ENCODE peak calls at places on chromosomes 13 and 19, in five cellular contexts. B is PC-3, U is astrocyte, D is GM23248, N is neural progenitor cell. O is an unnamed sample. For H3K4me1, the result is how much of the 10 kb centered on the place peaks cover.

GRCh38 chr13:60514891-60515290 is 117.9 kb downstream of the TDRD3 start:
- DNase-seq in B (no peak), U (no peak), D (no peak), N (no peak), O (no peak)

GRCh38 chr19:57934820-57935665 is at the start of gene ZNF418:
- DNase-seq in B (no peak), U (peak), D (peak), N (peak), O (no peak)

GRCh38 chr19:39802958-39803357 is 24.3 kb downstream of the LEUTX start:
- DNase-seq in B (no peak), U (no peak), D (no peak), N (peak), O (no peak)

GRCh38 chr13:73365681-73366080 is 306.9 kb downstream of the KLF5 start:
- DNase-seq in B (peak), U (no peak), D (no peak), N (no peak), O (no peak)

GRCh38 chr19:30163663-30164062 is 208.5 kb upstream of the ZNF536 start:
- DNase-seq in B (no peak), U (no peak), D (no peak), N (no peak), O (peak)

GRCh38 chr19:56348289-56348877 is 33.7 kb upstream of the ZSCAN5A start:
- DNase-seq in B (peak), U (no peak), D (peak), N (peak), O (peak)

GRCh38 chr13:22195726-22196125 is 524.9 kb downstream of the FGF9 start:
- DNase-seq in B (no peak), U (no peak), D (no peak), N (no peak), O (no peak)

GRCh38 chr13:112699318-112699918 is 9.6 kb downstream of the ATP11A start:
- DNase-seq in B (no peak), U (no peak), D (no peak), N (no peak), O (no peak)

GRCh38 chr19:11337080-11337479 is 2.4 kb downstream of the RAB3D start:
- DNase-seq in B (no peak), U (no peak), D (no peak), N (no peak), O (no peak)

GRCh38 chr19:3522421-3523360 is 16.3 kb upstream of the TEKTIP1 start:
- DNase-seq in B (no peak), U (no peak), D (no peak), N (no peak), O (no peak)

GRCh38 chr19:10474962-10475451 is 28.1 kb downstream of the KEAP1 start:
- DNase-seq in B (no peak), U (no peak), D (no peak), N (no peak), O (no peak)

GRCh38 chr19:39858541-39858940 is 12.4 kb upstream of the FBL start:
- DNase-seq in B (no peak), U (peak), D (no peak), N (peak), O (no peak)

GRCh38 chr13:94917814-94918213 is 205.5 kb upstream of the SOX21 start:
- DNase-seq in B (peak), U (no peak), D (no peak), N (peak), O (no peak)

GRCh38 chr13:112907916-112908315 is 61.1 kb upstream of the MCF2L start:
- DNase-seq in B (no peak), U (no peak), D (no peak), N (no peak), O (no peak)

GRCh38 chr19:56751078-56751489 is 79.5 kb upstream of the ZNF835 start:
- DNase-seq in B (no peak), U (no peak), D (no peak), N (no peak), O (no peak)

GRCh38 chr19:46412983-46413261 is 442 bp downstream of the CCDC8 start:
- DNase-seq in B (no peak), U (no peak), D (peak), N (no peak), O (no peak)

GRCh38 chr13:50128406-50129048 is 113.3 kb downstream of the KCNRG start:
- DNase-seq in B (no peak), U (no peak), D (no peak), N (peak), O (peak)

GRCh38 chr13:88651531-88651930 is 980.4 kb downstream of the SLITRK5 start:
- DNase-seq in B (no peak), U (no peak), D (no peak), N (no peak), O (no peak)

GRCh38 chr13:44578064-44578394 is 1.9 kb upstream of the TSC22D1 start:
- DNase-seq in B (no peak), U (no peak), D (peak), N (no peak), O (no peak)

DNA sequence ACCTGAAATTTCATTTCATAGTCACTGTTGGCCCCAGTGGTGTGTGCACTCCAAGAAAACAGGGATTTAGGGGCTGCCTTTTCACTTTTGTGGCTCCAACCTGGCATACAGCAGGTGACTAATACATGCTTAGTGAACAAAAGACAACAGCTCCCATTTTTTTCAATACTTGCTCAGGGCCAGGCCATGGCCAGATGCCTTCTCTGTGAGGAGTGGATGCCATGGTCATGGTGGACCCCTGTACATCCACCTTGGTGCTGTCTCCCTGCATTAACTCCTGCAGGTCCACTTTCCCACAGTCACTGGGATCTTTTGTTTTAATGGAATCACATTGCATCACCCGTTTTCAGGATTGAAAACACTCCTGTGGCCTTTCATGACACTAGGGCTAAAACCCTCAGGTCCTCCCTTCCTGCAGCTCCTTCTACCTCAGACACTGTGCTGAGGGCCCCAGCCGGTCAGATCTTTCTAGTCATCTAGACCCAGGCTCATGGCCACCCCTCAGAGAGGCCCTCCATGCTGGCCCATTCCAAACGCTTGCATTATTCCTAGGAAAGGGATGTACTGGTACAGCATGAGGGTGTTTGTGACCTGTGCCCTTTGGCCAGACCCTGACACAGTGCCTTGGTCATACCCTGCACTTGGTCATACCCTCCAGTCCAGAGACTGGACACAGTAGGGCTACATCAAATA is 1.2 kb upstream of the TMEM147 start:
- DNase-seq in B (no peak), U (no peak), D (peak), N (no peak), O (no peak)
- H3K9ac ChIP-seq in B (peak), U (peak), D (peak), N (peak), O (peak)

DNA sequence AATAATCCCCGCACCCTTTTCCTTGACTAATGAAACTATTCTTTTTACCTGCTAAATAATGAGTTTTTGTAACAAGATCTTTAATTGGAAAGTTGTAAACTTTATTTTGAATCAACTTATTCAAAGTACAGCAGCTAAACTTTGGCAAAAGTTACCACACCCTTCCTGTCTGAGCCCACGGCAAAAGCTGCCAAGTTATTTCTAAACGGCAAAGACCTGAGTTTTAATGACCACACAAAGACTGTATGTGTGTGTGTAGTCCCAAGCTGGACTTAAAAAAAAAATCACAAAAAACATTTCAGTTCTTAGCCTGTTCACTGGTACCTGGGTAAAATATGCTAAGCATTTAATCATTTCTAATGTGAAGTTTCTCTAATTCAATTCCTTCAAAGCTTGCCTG is 60.7 kb downstream of the ZAR1L start:
- DNase-seq in B (no peak), U (no peak), D (peak), N (no peak), O (no peak)
- H3K4me3 ChIP-seq in B (peak), U (no peak), D (no peak), N (no peak), O (no peak)

GRCh38 chr13:109608503-109608902 is 177.9 kb downstream of the IRS2 start:
- DNase-seq in B (no peak), U (no peak), D (no peak), N (no peak), O (no peak)

GRCh38 chr13:109604894-109605293 is 181.5 kb downstream of the IRS2 start:
- DNase-seq in B (no peak), U (no peak), D (no peak), N (no peak), O (no peak)

GRCh38 chr13:109608032-109608431 is 178.4 kb downstream of the IRS2 start:
- DNase-seq in B (no peak), U (no peak), D (no peak), N (no peak), O (no peak)

GRCh38 chr13:109605846-109606245 is 180.5 kb downstream of the IRS2 start:
- DNase-seq in B (no peak), U (no peak), D (no peak), N (no peak), O (no peak)

GRCh38 chr13:109606404-109607028 is 179.9 kb downstream of the IRS2 start:
- DNase-seq in B (no peak), U (no peak), D (no peak), N (no peak), O (no peak)
- H3K4me1 ChIP-seq in B (under half), U (under half), D (under half), N (under half), O (under half)

GRCh38 chr19:47497073-47497766 is 13.2 kb upstream of the KPTN start:
- DNase-seq in B (no peak), U (no peak), D (no peak), N (no peak), O (no peak)
- H3K9ac ChIP-seq in B (no peak), U (no peak), D (no peak), N (no peak), O (no peak)

GRCh38 chr13:92677571-92677970 is 549.0 kb upstream of the GPC6 start:
- DNase-seq in B (no peak), U (no peak), D (no peak), N (peak), O (no peak)

GRCh38 chr13:92681239-92681638 is 545.4 kb upstream of the GPC6 start:
- DNase-seq in B (no peak), U (no peak), D (no peak), N (no peak), O (no peak)

GRCh38 chr13:92671821-92672220 is 554.8 kb upstream of the GPC6 start:
- DNase-seq in B (no peak), U (no peak), D (no peak), N (no peak), O (no peak)

GRCh38 chr13:92676246-92676645 is 550.4 kb upstream of the GPC6 start:
- DNase-seq in B (no peak), U (no peak), D (no peak), N (no peak), O (no peak)
- H3K4me3 ChIP-seq in B (no peak), U (no peak), D (no peak), N (no peak), O (no peak)

GRCh38 chr13:69793803-69794453 is 313.7 kb upstream of the ATXN8OS start:
- DNase-seq in B (no peak), U (no peak), D (no peak), N (peak), O (no peak)
- H3K4me1 ChIP-seq in B (under half), U (under half), D (under half), N (under half), O (under half)

DNA sequence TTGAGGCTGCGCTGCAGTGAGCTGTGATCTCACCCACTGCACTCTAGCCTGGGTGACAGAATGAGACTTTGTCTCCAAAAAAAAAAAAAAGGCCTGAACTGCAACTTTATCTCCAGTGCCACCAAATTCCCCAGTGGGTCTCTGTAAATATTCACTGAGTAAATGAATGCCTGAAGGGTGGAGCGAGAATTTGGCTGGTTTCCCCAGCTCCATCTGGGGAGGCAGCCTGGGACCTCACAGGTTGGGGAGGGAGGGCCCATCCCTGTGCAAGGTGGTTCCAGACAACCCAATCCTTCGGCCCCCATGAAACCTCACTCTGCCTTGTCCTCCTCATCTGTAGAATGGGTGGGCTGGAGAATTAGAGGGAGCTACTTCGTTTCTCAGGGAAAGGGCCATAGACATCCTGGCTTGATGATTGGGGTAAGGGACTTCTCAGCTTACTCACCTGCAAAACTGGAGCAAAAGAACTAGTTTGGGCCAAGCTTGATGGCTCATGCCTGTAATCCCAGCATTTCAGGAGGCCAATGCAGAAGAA is 4.2 kb upstream of the PKN1 start:
- DNase-seq in B (no peak), U (no peak), D (no peak), N (no peak), O (peak)
- H3K9ac ChIP-seq in B (no peak), U (no peak), D (no peak), N (no peak), O (no peak)

GRCh38 chr13:74825949-74826246 is 656.1 kb downstream of the TBC1D4 start:
- DNase-seq in B (no peak), U (no peak), D (no peak), N (no peak), O (no peak)

GRCh38 chr13:74820809-74821208 is 661.2 kb downstream of the TBC1D4 start:
- DNase-seq in B (no peak), U (no peak), D (no peak), N (no peak), O (no peak)

GRCh38 chr13:74819549-74819948 is 662.4 kb downstream of the TBC1D4 start:
- DNase-seq in B (no peak), U (peak), D (no peak), N (no peak), O (no peak)

GRCh38 chr13:74825170-74825948 is 656.6 kb downstream of the TBC1D4 start:
- DNase-seq in B (peak), U (peak), D (peak), N (peak), O (no peak)
- H3K4me3 ChIP-seq in B (no peak), U (no peak), D (no peak), N (no peak), O (no peak)

O was measured in Karpas-422.